ENCODE peak calls at places on chromosomes 3 and 15, in nine cellular contexts. One of them, this sample, is unnamed.

GRCh38 chr3:30766522-30766921 is 127.9 kb downstream of the GADL1 start:
- DNase-seq in mammary epithelial cell: no peak
- DNase-seq in prostate gland: no peak
- DNase-seq in sciatic nerve: no peak
- DNase-seq in mucosa of descending colon: no peak
- DNase-seq in stimulated activated naive CD8-positive, alpha-beta T cell treated with anti-CD3 and anti-CD28 coated beads, Interleukin-15, Interleukin-2, amounts not matched to agents 100 U/mL and 50 U/mL, for 24 hours: no peak
- DNase-seq in left cardiac atrium: no peak
- DNase-seq in iPS-NIHi11: no peak
- DNase-seq in GM12891: no peak
- DNase-seq in this sample: no peak

GRCh38 chr3:32450426-32450825 is 52.2 kb downstream of the CMTM6 start:
- DNase-seq in mammary epithelial cell: no peak
- DNase-seq in prostate gland: no peak
- DNase-seq in sciatic nerve: no peak
- DNase-seq in mucosa of descending colon: no peak
- DNase-seq in stimulated activated naive CD8-positive, alpha-beta T cell treated with anti-CD3 and anti-CD28 coated beads, Interleukin-15, Interleukin-2, amounts not matched to agents 100 U/mL and 50 U/mL, for 24 hours: no peak
- DNase-seq in left cardiac atrium: no peak
- DNase-seq in iPS-NIHi11: no peak
- DNase-seq in GM12891: no peak
- DNase-seq in this sample: no peak

GRCh38 chr15:43939070-43939469 is 112.3 kb downstream of the WDR76 start:
- DNase-seq in mammary epithelial cell: no peak
- DNase-seq in prostate gland: no peak
- DNase-seq in sciatic nerve: no peak
- DNase-seq in mucosa of descending colon: peak; percentile 53
- DNase-seq in stimulated activated naive CD8-positive, alpha-beta T cell treated with anti-CD3 and anti-CD28 coated beads, Interleukin-15, Interleukin-2, amounts not matched to agents 100 U/mL and 50 U/mL, for 24 hours: peak; percentile 53
- DNase-seq in left cardiac atrium: no peak
- DNase-seq in iPS-NIHi11: peak; percentile 51
- DNase-seq in GM12891: no peak
- DNase-seq in this sample: no peak

GRCh38 chr3:34016925-34017592 is 218.6 kb downstream of the PDCD6IP start:
- DNase-seq in mammary epithelial cell: peak; percentile 71
- DNase-seq in prostate gland: no peak
- DNase-seq in sciatic nerve: no peak
- DNase-seq in mucosa of descending colon: no peak
- DNase-seq in stimulated activated naive CD8-positive, alpha-beta T cell treated with anti-CD3 and anti-CD28 coated beads, Interleukin-15, Interleukin-2, amounts not matched to agents 100 U/mL and 50 U/mL, for 24 hours: no peak
- DNase-seq in left cardiac atrium: no peak
- DNase-seq in iPS-NIHi11: no peak
- DNase-seq in GM12891: no peak
- DNase-seq in this sample: peak; percentile 29

GRCh38 chr3:64417816-64418215 is 192.6 kb upstream of the PRICKLE2 start:
- DNase-seq in mammary epithelial cell: no peak
- DNase-seq in prostate gland: no peak
- DNase-seq in sciatic nerve: no peak
- DNase-seq in mucosa of descending colon: peak; percentile 3
- DNase-seq in stimulated activated naive CD8-positive, alpha-beta T cell treated with anti-CD3 and anti-CD28 coated beads, Interleukin-15, Interleukin-2, amounts not matched to agents 100 U/mL and 50 U/mL, for 24 hours: no peak
- DNase-seq in left cardiac atrium: no peak
- DNase-seq in iPS-NIHi11: peak; percentile 35
- DNase-seq in GM12891: no peak
- DNase-seq in this sample: no peak

GRCh38 chr3:119695480-119695879 is 7.3 kb upstream of the CFAP91 start:
- DNase-seq in mammary epithelial cell: peak; percentile 9
- DNase-seq in prostate gland: no peak
- DNase-seq in sciatic nerve: no peak
- DNase-seq in mucosa of descending colon: no peak
- DNase-seq in stimulated activated naive CD8-positive, alpha-beta T cell treated with anti-CD3 and anti-CD28 coated beads, Interleukin-15, Interleukin-2, amounts not matched to agents 100 U/mL and 50 U/mL, for 24 hours: no peak
- DNase-seq in left cardiac atrium: no peak
- DNase-seq in iPS-NIHi11: no peak
- DNase-seq in GM12891: no peak
- DNase-seq in this sample: no peak

GRCh38 chr3:171542976-171543375 is 82.8 kb upstream of the TNIK start:
- DNase-seq in mammary epithelial cell: no peak
- DNase-seq in prostate gland: no peak
- DNase-seq in sciatic nerve: no peak
- DNase-seq in mucosa of descending colon: no peak
- DNase-seq in stimulated activated naive CD8-positive, alpha-beta T cell treated with anti-CD3 and anti-CD28 coated beads, Interleukin-15, Interleukin-2, amounts not matched to agents 100 U/mL and 50 U/mL, for 24 hours: no peak
- DNase-seq in left cardiac atrium: no peak
- DNase-seq in iPS-NIHi11: no peak
- DNase-seq in GM12891: no peak
- DNase-seq in this sample: no peak

GRCh38 chr3:157107644-157108133 is 52.3 kb downstream of the CCNL1 start:
- DNase-seq in mammary epithelial cell: no peak
- DNase-seq in prostate gland: no peak
- DNase-seq in sciatic nerve: no peak
- DNase-seq in mucosa of descending colon: no peak
- DNase-seq in stimulated activated naive CD8-positive, alpha-beta T cell treated with anti-CD3 and anti-CD28 coated beads, Interleukin-15, Interleukin-2, amounts not matched to agents 100 U/mL and 50 U/mL, for 24 hours: no peak
- DNase-seq in left cardiac atrium: no peak
- DNase-seq in iPS-NIHi11: no peak
- DNase-seq in GM12891: no peak
- DNase-seq in this sample: no peak

GRCh38 chr3:184953396-184953795 is 141.4 kb downstream of the VPS8 start:
- DNase-seq in mammary epithelial cell: no peak
- DNase-seq in prostate gland: no peak
- DNase-seq in sciatic nerve: no peak
- DNase-seq in mucosa of descending colon: no peak
- DNase-seq in stimulated activated naive CD8-positive, alpha-beta T cell treated with anti-CD3 and anti-CD28 coated beads, Interleukin-15, Interleukin-2, amounts not matched to agents 100 U/mL and 50 U/mL, for 24 hours: no peak
- DNase-seq in left cardiac atrium: no peak
- DNase-seq in iPS-NIHi11: no peak
- DNase-seq in GM12891: no peak
- DNase-seq in this sample: no peak

GRCh38 chr15:73724211-73724610 is 28.9 kb downstream of the INSYN1 start:
- DNase-seq in mammary epithelial cell: no peak
- DNase-seq in prostate gland: no peak
- DNase-seq in sciatic nerve: no peak
- DNase-seq in mucosa of descending colon: no peak
- DNase-seq in stimulated activated naive CD8-positive, alpha-beta T cell treated with anti-CD3 and anti-CD28 coated beads, Interleukin-15, Interleukin-2, amounts not matched to agents 100 U/mL and 50 U/mL, for 24 hours: no peak
- DNase-seq in left cardiac atrium: no peak
- DNase-seq in iPS-NIHi11: no peak
- DNase-seq in GM12891: no peak
- DNase-seq in this sample: no peak

GRCh38 chr3:108102420-108103039 is 11.7 kb upstream of the CD47 start:
- DNase-seq in mammary epithelial cell: no peak
- DNase-seq in prostate gland: no peak
- DNase-seq in sciatic nerve: no peak
- DNase-seq in mucosa of descending colon: no peak
- DNase-seq in stimulated activated naive CD8-positive, alpha-beta T cell treated with anti-CD3 and anti-CD28 coated beads, Interleukin-15, Interleukin-2, amounts not matched to agents 100 U/mL and 50 U/mL, for 24 hours: no peak
- DNase-seq in left cardiac atrium: no peak
- DNase-seq in iPS-NIHi11: no peak
- DNase-seq in GM12891: no peak
- DNase-seq in this sample: no peak

GRCh38 chr3:117788499-117788898 is 1078.9 kb downstream of the TUSC7 start:
- DNase-seq in mammary epithelial cell: no peak
- DNase-seq in prostate gland: no peak
- DNase-seq in sciatic nerve: no peak
- DNase-seq in mucosa of descending colon: no peak
- DNase-seq in stimulated activated naive CD8-positive, alpha-beta T cell treated with anti-CD3 and anti-CD28 coated beads, Interleukin-15, Interleukin-2, amounts not matched to agents 100 U/mL and 50 U/mL, for 24 hours: no peak
- DNase-seq in left cardiac atrium: no peak
- DNase-seq in iPS-NIHi11: no peak
- DNase-seq in GM12891: no peak
- DNase-seq in this sample: no peak

GRCh38 chr3:19711160-19711782 is 222.7 kb downstream of the EFHB start:
- DNase-seq in mammary epithelial cell: no peak
- DNase-seq in prostate gland: no peak
- DNase-seq in sciatic nerve: no peak
- DNase-seq in mucosa of descending colon: no peak
- DNase-seq in stimulated activated naive CD8-positive, alpha-beta T cell treated with anti-CD3 and anti-CD28 coated beads, Interleukin-15, Interleukin-2, amounts not matched to agents 100 U/mL and 50 U/mL, for 24 hours: no peak
- DNase-seq in left cardiac atrium: no peak
- DNase-seq in iPS-NIHi11: no peak
- DNase-seq in GM12891: no peak
- DNase-seq in this sample: no peak

GRCh38 chr3:157282261-157283191 is 122.6 kb upstream of the CCNL1 start:
- DNase-seq in mammary epithelial cell: peak; percentile 55
- DNase-seq in prostate gland: no peak
- DNase-seq in sciatic nerve: no peak
- DNase-seq in mucosa of descending colon: no peak
- DNase-seq in stimulated activated naive CD8-positive, alpha-beta T cell treated with anti-CD3 and anti-CD28 coated beads, Interleukin-15, Interleukin-2, amounts not matched to agents 100 U/mL and 50 U/mL, for 24 hours: no peak
- DNase-seq in left cardiac atrium: peak; percentile 38
- DNase-seq in iPS-NIHi11: no peak
- DNase-seq in GM12891: no peak
- DNase-seq in this sample: peak; percentile 34

GRCh38 chr3:167653750-167654149 is at the start of gene WDR49:
- DNase-seq in mammary epithelial cell: no peak
- DNase-seq in prostate gland: peak; percentile 5
- DNase-seq in sciatic nerve: no peak
- DNase-seq in mucosa of descending colon: peak; percentile 4
- DNase-seq in stimulated activated naive CD8-positive, alpha-beta T cell treated with anti-CD3 and anti-CD28 coated beads, Interleukin-15, Interleukin-2, amounts not matched to agents 100 U/mL and 50 U/mL, for 24 hours: no peak
- DNase-seq in left cardiac atrium: no peak
- DNase-seq in iPS-NIHi11: peak; percentile 67
- DNase-seq in GM12891: no peak
- DNase-seq in this sample: no peak

GRCh38 chr3:159711560-159712333 is 276.9 kb upstream of the IL12A start:
- DNase-seq in mammary epithelial cell: peak; percentile 65
- DNase-seq in prostate gland: no peak
- DNase-seq in sciatic nerve: no peak
- DNase-seq in mucosa of descending colon: no peak
- DNase-seq in stimulated activated naive CD8-positive, alpha-beta T cell treated with anti-CD3 and anti-CD28 coated beads, Interleukin-15, Interleukin-2, amounts not matched to agents 100 U/mL and 50 U/mL, for 24 hours: no peak
- DNase-seq in left cardiac atrium: peak; percentile 56
- DNase-seq in iPS-NIHi11: peak; percentile 13
- DNase-seq in GM12891: no peak
- DNase-seq in this sample: no peak

GRCh38 chr15:67185051-67185450 is 69.4 kb downstream of the AAGAB start:
- DNase-seq in mammary epithelial cell: no peak
- DNase-seq in prostate gland: no peak
- DNase-seq in sciatic nerve: peak; percentile 51
- DNase-seq in mucosa of descending colon: no peak
- DNase-seq in stimulated activated naive CD8-positive, alpha-beta T cell treated with anti-CD3 and anti-CD28 coated beads, Interleukin-15, Interleukin-2, amounts not matched to agents 100 U/mL and 50 U/mL, for 24 hours: no peak
- DNase-seq in left cardiac atrium: no peak
- DNase-seq in iPS-NIHi11: no peak
- DNase-seq in GM12891: no peak
- DNase-seq in this sample: no peak

GRCh38 chr3:53772562-53773329 is 73.5 kb downstream of the CHDH start:
- DNase-seq in mammary epithelial cell: no peak
- DNase-seq in prostate gland: no peak
- DNase-seq in sciatic nerve: no peak
- DNase-seq in mucosa of descending colon: no peak
- DNase-seq in stimulated activated naive CD8-positive, alpha-beta T cell treated with anti-CD3 and anti-CD28 coated beads, Interleukin-15, Interleukin-2, amounts not matched to agents 100 U/mL and 50 U/mL, for 24 hours: no peak
- DNase-seq in left cardiac atrium: no peak
- DNase-seq in iPS-NIHi11: no peak
- DNase-seq in GM12891: no peak
- DNase-seq in this sample: no peak

GRCh38 chr3:194272861-194273266 is 78.3 kb downstream of the CPN2 start:
- DNase-seq in mammary epithelial cell: no peak
- DNase-seq in prostate gland: no peak
- DNase-seq in sciatic nerve: peak; percentile 50
- DNase-seq in mucosa of descending colon: no peak
- DNase-seq in stimulated activated naive CD8-positive, alpha-beta T cell treated with anti-CD3 and anti-CD28 coated beads, Interleukin-15, Interleukin-2, amounts not matched to agents 100 U/mL and 50 U/mL, for 24 hours: no peak
- DNase-seq in left cardiac atrium: no peak
- DNase-seq in iPS-NIHi11: no peak
- DNase-seq in GM12891: no peak
- DNase-seq in this sample: no peak

GRCh38 chr15:37199546-37199945 is 99.2 kb upstream of the MEIS2 start:
- DNase-seq in mammary epithelial cell: no peak
- DNase-seq in prostate gland: no peak
- DNase-seq in sciatic nerve: no peak
- DNase-seq in mucosa of descending colon: no peak
- DNase-seq in stimulated activated naive CD8-positive, alpha-beta T cell treated with anti-CD3 and anti-CD28 coated beads, Interleukin-15, Interleukin-2, amounts not matched to agents 100 U/mL and 50 U/mL, for 24 hours: no peak
- DNase-seq in left cardiac atrium: no peak
- DNase-seq in iPS-NIHi11: no peak
- DNase-seq in GM12891: no peak
- DNase-seq in this sample: no peak

GRCh38 chr3:185152433-185153169 is at the start of gene C3orf70:
- DNase-seq in mammary epithelial cell: peak; percentile 25
- DNase-seq in prostate gland: peak; percentile 23
- DNase-seq in sciatic nerve: peak; percentile 82
- DNase-seq in mucosa of descending colon: peak; percentile 60
- DNase-seq in stimulated activated naive CD8-positive, alpha-beta T cell treated with anti-CD3 and anti-CD28 coated beads, Interleukin-15, Interleukin-2, amounts not matched to agents 100 U/mL and 50 U/mL, for 24 hours: peak; percentile 31
- DNase-seq in left cardiac atrium: peak; percentile 68
- DNase-seq in iPS-NIHi11: peak; percentile 79
- DNase-seq in GM12891: peak; percentile 52
- DNase-seq in this sample: no peak

GRCh38 chr15:59150185-59150584 is 45.2 kb downstream of the CCNB2 start:
- DNase-seq in mammary epithelial cell: no peak
- DNase-seq in prostate gland: no peak
- DNase-seq in sciatic nerve: no peak
- DNase-seq in mucosa of descending colon: no peak
- DNase-seq in stimulated activated naive CD8-positive, alpha-beta T cell treated with anti-CD3 and anti-CD28 coated beads, Interleukin-15, Interleukin-2, amounts not matched to agents 100 U/mL and 50 U/mL, for 24 hours: no peak
- DNase-seq in left cardiac atrium: no peak
- DNase-seq in iPS-NIHi11: no peak
- DNase-seq in GM12891: no peak
- DNase-seq in this sample: no peak

GRCh38 chr3:86988235-86988634 is 2.7 kb downstream of the VGLL3 start:
- DNase-seq in mammary epithelial cell: peak; percentile 77
- DNase-seq in prostate gland: no peak
- DNase-seq in sciatic nerve: no peak
- DNase-seq in mucosa of descending colon: no peak
- DNase-seq in stimulated activated naive CD8-positive, alpha-beta T cell treated with anti-CD3 and anti-CD28 coated beads, Interleukin-15, Interleukin-2, amounts not matched to agents 100 U/mL and 50 U/mL, for 24 hours: no peak
- DNase-seq in left cardiac atrium: no peak
- DNase-seq in iPS-NIHi11: no peak
- DNase-seq in GM12891: no peak
- DNase-seq in this sample: no peak

GRCh38 chr3:12292770-12293169 is 3.9 kb downstream of the PPARG start:
- DNase-seq in mammary epithelial cell: no peak
- DNase-seq in prostate gland: no peak
- DNase-seq in sciatic nerve: no peak
- DNase-seq in mucosa of descending colon: no peak
- DNase-seq in stimulated activated naive CD8-positive, alpha-beta T cell treated with anti-CD3 and anti-CD28 coated beads, Interleukin-15, Interleukin-2, amounts not matched to agents 100 U/mL and 50 U/mL, for 24 hours: no peak
- DNase-seq in left cardiac atrium: no peak
- DNase-seq in iPS-NIHi11: no peak
- DNase-seq in GM12891: no peak
- DNase-seq in this sample: no peak

GRCh38 chr3:167380004-167380689 is at the start of gene ZBBX:
- DNase-seq in mammary epithelial cell: peak; percentile 77
- DNase-seq in prostate gland: peak; percentile 78
- DNase-seq in sciatic nerve: peak; percentile 89
- DNase-seq in mucosa of descending colon: peak; percentile 93
- DNase-seq in stimulated activated naive CD8-positive, alpha-beta T cell treated with anti-CD3 and anti-CD28 coated beads, Interleukin-15, Interleukin-2, amounts not matched to agents 100 U/mL and 50 U/mL, for 24 hours: peak; percentile 86
- DNase-seq in left cardiac atrium: peak; percentile 79
- DNase-seq in iPS-NIHi11: peak; percentile 88
- DNase-seq in GM12891: peak; percentile 32
- DNase-seq in this sample: peak; percentile 18

GRCh38 chr15:51493892-51494291 is 128.7 kb downstream of the DMXL2 start:
- DNase-seq in mammary epithelial cell: no peak
- DNase-seq in prostate gland: no peak
- DNase-seq in sciatic nerve: no peak
- DNase-seq in mucosa of descending colon: no peak
- DNase-seq in stimulated activated naive CD8-positive, alpha-beta T cell treated with anti-CD3 and anti-CD28 coated beads, Interleukin-15, Interleukin-2, amounts not matched to agents 100 U/mL and 50 U/mL, for 24 hours: no peak
- DNase-seq in left cardiac atrium: no peak
- DNase-seq in iPS-NIHi11: no peak
- DNase-seq in GM12891: no peak
- DNase-seq in this sample: no peak

GRCh38 chr3:14921811-14922705 is 25.3 kb upstream of the NR2C2 start:
- DNase-seq in mammary epithelial cell: no peak
- DNase-seq in prostate gland: no peak
- DNase-seq in sciatic nerve: no peak
- DNase-seq in mucosa of descending colon: no peak
- DNase-seq in stimulated activated naive CD8-positive, alpha-beta T cell treated with anti-CD3 and anti-CD28 coated beads, Interleukin-15, Interleukin-2, amounts not matched to agents 100 U/mL and 50 U/mL, for 24 hours: no peak
- DNase-seq in left cardiac atrium: no peak
- DNase-seq in iPS-NIHi11: no peak
- DNase-seq in GM12891: no peak
- DNase-seq in this sample: no peak

GRCh38 chr15:77409259-77410156 is 10.4 kb downstream of the PEAK1 start:
- DNase-seq in mammary epithelial cell: no peak
- DNase-seq in prostate gland: no peak
- DNase-seq in sciatic nerve: no peak
- DNase-seq in mucosa of descending colon: peak; percentile 52
- DNase-seq in stimulated activated naive CD8-positive, alpha-beta T cell treated with anti-CD3 and anti-CD28 coated beads, Interleukin-15, Interleukin-2, amounts not matched to agents 100 U/mL and 50 U/mL, for 24 hours: no peak
- DNase-seq in left cardiac atrium: no peak
- DNase-seq in iPS-NIHi11: no peak
- DNase-seq in GM12891: no peak
- DNase-seq in this sample: no peak